ENCODE peak calls at places on chromosomes 6 and 20, in nine cellular contexts. G is SW480, B is AG08396, U is fibroblast of the aortic adventitia, J is midbrain, W is ascending aorta, M is substantia nigra, T is NCI-H345, D is AG04450. X is an unnamed sample.

GRCh38 chr20:6966721-6967120 is 199.2 kb downstream of the BMP2 start:
- DNase-seq in G (no peak), B (no peak), U (peak), J (no peak), W (no peak), M (no peak), T (no peak), D (no peak), X (no peak)

GRCh38 chr6:150254671-150255228 is 111.9 kb downstream of the PPP1R14C start:
- DNase-seq in G (no peak), B (no peak), U (peak), J (no peak), W (no peak), M (no peak), T (no peak), D (no peak), X (no peak)

GRCh38 chr6:107769053-107769658 is 55.0 kb downstream of the SCML4 start:
- DNase-seq in G (no peak), B (no peak), U (no peak), J (no peak), W (no peak), M (no peak), T (no peak), D (no peak), X (no peak)

GRCh38 chr20:9342651-9343050 is 171.7 kb upstream of the LAMP5 start:
- DNase-seq in G (no peak), B (no peak), U (no peak), J (no peak), W (no peak), M (no peak), T (no peak), D (no peak), X (no peak)

GRCh38 chr20:41643504-41643938 is 25.3 kb upstream of the CHD6 start:
- DNase-seq in G (peak), B (peak), U (peak), J (no peak), W (no peak), M (no peak), T (peak), D (peak), X (no peak)

GRCh38 chr6:28807682-28808280 is 116.0 kb downstream of the TRIM27 start:
- DNase-seq in G (peak), B (peak), U (peak), J (no peak), W (no peak), M (no peak), T (no peak), D (no peak), X (no peak)

GRCh38 chr6:157659536-157660271 is 163.3 kb upstream of the SNX9 start:
- DNase-seq in G (no peak), B (no peak), U (no peak), J (no peak), W (no peak), M (no peak), T (peak), D (no peak), X (no peak)

GRCh38 chr20:10501377-10501776 is 66.3 kb downstream of the SLX4IP start:
- DNase-seq in G (no peak), B (no peak), U (peak), J (peak), W (no peak), M (peak), T (no peak), D (no peak), X (peak)

GRCh38 chr6:162964703-162965140 is 236.9 kb downstream of the PACRG start:
- DNase-seq in G (no peak), B (peak), U (peak), J (no peak), W (no peak), M (no peak), T (no peak), D (peak), X (no peak)

GRCh38 chr6:39956951-39957350 is 22.7 kb upstream of the MOCS1 start:
- DNase-seq in G (no peak), B (no peak), U (peak), J (no peak), W (no peak), M (no peak), T (no peak), D (no peak), X (no peak)

GRCh38 chr6:17311595-17312311 is 30.6 kb downstream of the RBM24 start:
- DNase-seq in G (peak), B (no peak), U (peak), J (no peak), W (no peak), M (no peak), T (peak), D (no peak), X (no peak)

GRCh38 chr6:56235245-56235644 is 12.1 kb downstream of the COL21A1 start:
- DNase-seq in G (no peak), B (no peak), U (peak), J (no peak), W (no peak), M (no peak), T (no peak), D (no peak), X (no peak)

GRCh38 chr6:7566031-7566556 is 23.9 kb upstream of the SNRNP48 start:
- DNase-seq in G (no peak), B (no peak), U (peak), J (no peak), W (no peak), M (no peak), T (no peak), D (no peak), X (no peak)

GRCh38 chr20:7859371-7859802 is 80.9 kb downstream of the HAO1 start:
- DNase-seq in G (peak), B (peak), U (peak), J (peak), W (no peak), M (no peak), T (peak), D (no peak), X (peak)

GRCh38 chr6:158628542-158628941 is 16.0 kb downstream of the DYNLT1 start:
- DNase-seq in G (no peak), B (no peak), U (no peak), J (no peak), W (no peak), M (no peak), T (no peak), D (no peak), X (no peak)

GRCh38 chr20:54257090-54257816 is 49.4 kb downstream of the PFDN4 start:
- DNase-seq in G (peak), B (peak), U (peak), J (no peak), W (no peak), M (no peak), T (no peak), D (peak), X (no peak)

GRCh38 chr20:25177890-25178321 is 17.6 kb upstream of the ENTPD6 start:
- DNase-seq in G (no peak), B (no peak), U (peak), J (no peak), W (no peak), M (no peak), T (peak), D (no peak), X (no peak)

GRCh38 chr20:17562804-17563305 is 7.0 kb upstream of the DSTN start:
- DNase-seq in G (peak), B (peak), U (peak), J (no peak), W (no peak), M (no peak), T (no peak), D (no peak), X (no peak)

GRCh38 chr6:75204959-75205775 is 686 bp downstream of the COL12A1 start:
- DNase-seq in G (peak), B (peak), U (peak), J (no peak), W (no peak), M (no peak), T (peak), D (peak), X (no peak)

GRCh38 chr20:9160760-9161159 is 91.9 kb downstream of the PLCB4 start:
- DNase-seq in G (no peak), B (no peak), U (peak), J (peak), W (no peak), M (no peak), T (no peak), D (no peak), X (peak)

GRCh38 chr20:3980260-3981131 is 34.9 kb downstream of the RNF24 start:
- DNase-seq in G (no peak), B (peak), U (peak), J (no peak), W (no peak), M (no peak), T (no peak), D (peak), X (no peak)

GRCh38 chr6:24127316-24127715 is 1.3 kb downstream of the NRSN1 start:
- DNase-seq in G (no peak), B (no peak), U (no peak), J (no peak), W (no peak), M (no peak), T (no peak), D (no peak), X (no peak)

GRCh38 chr6:28333047-28333446 is 2.9 kb downstream of the ZSCAN31 start:
- DNase-seq in G (no peak), B (no peak), U (no peak), J (no peak), W (no peak), M (no peak), T (no peak), D (no peak), X (no peak)

GRCh38 chr6:140897804-140898573 is 1234.7 kb upstream of the GJE1 start:
- DNase-seq in G (peak), B (no peak), U (no peak), J (no peak), W (no peak), M (no peak), T (no peak), D (no peak), X (no peak)

GRCh38 chr20:1805816-1806215 is 89.4 kb upstream of the SIRPA start:
- DNase-seq in G (no peak), B (no peak), U (no peak), J (no peak), W (no peak), M (no peak), T (no peak), D (no peak), X (no peak)

GRCh38 chr6:40555092-40555491 is 32.1 kb downstream of the LRFN2 start:
- DNase-seq in G (no peak), B (no peak), U (no peak), J (no peak), W (no peak), M (no peak), T (no peak), D (no peak), X (no peak)

GRCh38 chr6:38542031-38542430 is 97.7 kb downstream of the BTBD9 start:
- DNase-seq in G (no peak), B (no peak), U (peak), J (no peak), W (no peak), M (no peak), T (no peak), D (peak), X (no peak)

GRCh38 chr6:140388141-140388802 is 1013.8 kb upstream of the CITED2 start:
- DNase-seq in G (no peak), B (no peak), U (no peak), J (no peak), W (no peak), M (no peak), T (no peak), D (no peak), X (no peak)

GRCh38 chr20:60001027-60001567 is 42.9 kb downstream of the CDH26 start:
- DNase-seq in G (peak), B (no peak), U (no peak), J (no peak), W (no peak), M (no peak), T (no peak), D (no peak), X (no peak)

GRCh38 chr6:169801396-169802160 is 50.2 kb downstream of the ERMARD start:
- DNase-seq in G (no peak), B (no peak), U (no peak), J (no peak), W (no peak), M (no peak), T (peak), D (no peak), X (no peak)

GRCh38 chr6:21201181-21201580 is 392.4 kb upstream of the SOX4 start:
- DNase-seq in G (no peak), B (no peak), U (no peak), J (no peak), W (no peak), M (no peak), T (peak), D (no peak), X (no peak)